ENCODE peak calls at places on chromosomes 11 and 22, in eight cellular contexts. P is pancreas; K is brain microvascular endothelial cell; U is left ventricle myocardium inferior; D is CD8-positive, alpha-beta T cell; B is OCI-LY7; L is AG04450; X is GM12865. Y is an unnamed sample.

GRCh38 chr11:86905252-86905651 is 49.9 kb downstream of the FZD4 start:
- DNase-seq in B (no peak), P (no peak), U (no peak), L (no peak), D (no peak), K (no peak), X (no peak), Y (no peak)

GRCh38 chr22:27438271-27438980 is 363.1 kb downstream of the MN1 start:
- DNase-seq in X (no peak), U (no peak), B (no peak), P (peak), D (no peak), L (no peak), K (no peak), Y (no peak)

GRCh38 chr11:33257897-33258630 is 883 bp downstream of the HIPK3 start:
- DNase-seq in D (peak), X (peak), L (peak), P (peak), K (peak), B (peak), U (peak), Y (peak)

GRCh38 chr22:48456449-48456848 is 1371.2 kb downstream of the BRD1 start:
- DNase-seq in B (no peak), U (no peak), L (no peak), K (no peak), X (no peak), D (no peak), P (no peak), Y (no peak)

GRCh38 chr11:44727373-44728084 is 767 bp downstream of the TSPAN18 start:
- DNase-seq in B (peak), U (peak), K (peak), P (peak), X (peak), D (peak), L (peak), Y (peak)

GRCh38 chr11:68763926-68764657 is 12.8 kb upstream of the TESMIN start:
- DNase-seq in K (no peak), P (no peak), U (no peak), L (no peak), X (no peak), B (no peak), D (no peak), Y (no peak)

GRCh38 chr11:3000032-3000961 is 8.2 kb upstream of the NAP1L4 start:
- DNase-seq in X (no peak), L (peak), K (peak), B (no peak), U (peak), D (no peak), P (peak), Y (no peak)

GRCh38 chr11:62775646-62776045 is 4.5 kb downstream of the TAF6L start:
- DNase-seq in B (no peak), K (no peak), P (no peak), U (no peak), D (no peak), L (no peak), X (no peak), Y (no peak)

GRCh38 chr22:18022851-18023250 is 1.5 kb downstream of the MICAL3 start:
- DNase-seq in D (no peak), L (no peak), B (no peak), K (no peak), U (no peak), X (no peak), P (no peak), Y (no peak)

GRCh38 chr11:48063424-48063978 is 83.1 kb downstream of the PTPRJ start:
- DNase-seq in B (no peak), P (no peak), X (no peak), D (no peak), U (no peak), K (peak), L (peak), Y (no peak)

GRCh38 chr22:46346680-46347405 is 11.3 kb downstream of the TRMU start:
- DNase-seq in L (no peak), X (no peak), P (peak), B (no peak), K (no peak), D (no peak), U (peak), Y (no peak)

GRCh38 chr22:42857845-42858481 is 890 bp upstream of the ARFGAP3 start:
- DNase-seq in U (no peak), P (peak), L (no peak), D (no peak), X (no peak), B (no peak), K (no peak), Y (no peak)

GRCh38 chr11:127609025-127609788 is 608.6 kb upstream of the KIRREL3 start:
- DNase-seq in X (no peak), U (no peak), K (no peak), B (no peak), L (no peak), D (no peak), P (no peak), Y (no peak)

GRCh38 chr11:114133548-114134329 is 74.2 kb downstream of the ZBTB16 start:
- DNase-seq in D (no peak), K (no peak), P (no peak), L (no peak), X (no peak), U (no peak), B (no peak), Y (no peak)

GRCh38 chr11:58780578-58780977 is 48.8 kb upstream of the GLYAT start:
- DNase-seq in K (no peak), L (no peak), U (no peak), B (no peak), D (no peak), X (no peak), P (no peak), Y (no peak)

GRCh38 chr22:46737105-46737975 is 712 bp downstream of the CERK start:
- DNase-seq in K (no peak), P (peak), X (peak), L (no peak), U (peak), D (peak), B (peak), Y (peak)

GRCh38 chr22:48760481-48761238 is 1067.0 kb downstream of the BRD1 start:
- DNase-seq in D (peak), B (no peak), X (no peak), P (no peak), U (no peak), K (no peak), L (no peak), Y (no peak)

GRCh38 chr11:8281266-8281665 is 17.6 kb upstream of the LMO1 start:
- DNase-seq in K (no peak), D (no peak), B (no peak), P (no peak), X (no peak), L (no peak), U (no peak), Y (peak)

GRCh38 chr11:57434640-57435546 is 8.0 kb upstream of the SLC43A3 start:
- DNase-seq in D (no peak), K (peak), X (no peak), L (peak), P (no peak), U (no peak), B (no peak), Y (no peak)

GRCh38 chr11:96105197-96105895 is 181.4 kb upstream of the MTMR2 start:
- DNase-seq in D (no peak), B (no peak), P (no peak), X (no peak), U (no peak), L (no peak), K (no peak), Y (no peak)

GRCh38 chr11:85643255-85643654 is 4.5 kb upstream of the TMEM126A start:
- DNase-seq in U (peak), D (no peak), K (no peak), P (no peak), X (no peak), B (no peak), L (no peak), Y (no peak)

GRCh38 chr11:2420502-2421225 is 20.1 kb downstream of the TSSC4 start:
- DNase-seq in L (peak), D (peak), B (peak), X (peak), U (peak), K (peak), P (peak), Y (peak)

GRCh38 chr22:42929838-42930155 is 72.7 kb upstream of the ARFGAP3 start:
- DNase-seq in X (no peak), U (no peak), D (no peak), L (no peak), B (no peak), K (no peak), P (peak), Y (no peak)

GRCh38 chr22:23088199-23088604 is 17.9 kb downstream of the GNAZ start:
- DNase-seq in D (no peak), K (no peak), U (no peak), L (no peak), B (no peak), P (no peak), X (no peak), Y (no peak)

GRCh38 chr11:64244107-64244506 is 2.6 kb downstream of the PPP1R14B start:
- DNase-seq in U (no peak), L (no peak), P (no peak), X (no peak), D (no peak), B (no peak), K (no peak), Y (no peak)

GRCh38 chr11:129287920-129288319 is 87.7 kb upstream of the BARX2 start:
- DNase-seq in B (no peak), D (no peak), K (no peak), L (no peak), U (no peak), X (no peak), P (no peak), Y (no peak)

GRCh38 chr11:101860694-101861371 is 54.0 kb upstream of the CEP126 start:
- DNase-seq in U (no peak), B (peak), L (no peak), K (peak), X (peak), D (peak), P (peak), Y (no peak)

GRCh38 chr11:122165972-122166371 is 50.0 kb upstream of the BLID start:
- DNase-seq in P (no peak), L (no peak), B (no peak), K (no peak), X (peak), D (no peak), U (no peak), Y (no peak)

DNA sequence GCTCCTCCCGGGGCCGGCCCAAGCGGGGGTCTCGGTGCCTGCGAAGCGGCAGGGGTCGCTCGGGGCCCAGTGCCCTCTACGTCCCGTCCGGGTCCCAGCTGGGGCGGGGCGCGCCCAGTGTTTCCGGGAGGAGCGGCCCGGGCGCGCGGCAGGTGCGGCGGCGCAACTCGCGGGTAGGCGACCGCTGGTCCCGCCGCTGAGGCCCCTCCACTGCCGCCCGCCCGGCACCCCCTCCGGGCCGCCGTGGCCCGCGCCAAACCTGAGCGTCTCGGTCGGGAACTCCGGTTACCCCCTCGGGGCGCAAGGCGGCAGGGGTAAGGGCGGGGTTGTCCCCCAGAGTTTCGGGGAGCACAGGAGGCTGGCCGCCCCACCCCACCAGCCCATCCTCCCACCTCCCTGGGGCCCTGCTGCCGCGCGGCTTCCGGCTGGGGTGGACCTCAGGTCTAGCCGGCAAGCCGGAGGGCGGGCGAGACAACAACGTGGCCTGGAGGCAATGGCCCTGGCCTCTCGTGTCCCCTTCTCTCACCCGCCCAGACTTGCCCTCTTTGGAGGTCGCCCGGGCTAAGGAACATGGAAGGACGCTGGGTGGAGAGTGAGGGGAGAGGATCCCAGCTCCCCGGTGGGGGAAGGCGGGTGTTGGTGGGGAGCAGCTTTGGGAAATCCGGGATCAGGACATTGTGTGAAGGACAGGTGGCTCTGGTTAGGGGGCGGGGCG is 416 bp upstream of the CRACR2B start:
- DNase-seq in L (no peak), K (no peak), B (peak), U (no peak), D (no peak), X (peak), P (peak), Y (peak)
- H3K4me3 ChIP-seq in L (peak), K (no peak), B (peak), U (peak), D (peak), X (peak), P (peak), Y (peak)

DNA sequence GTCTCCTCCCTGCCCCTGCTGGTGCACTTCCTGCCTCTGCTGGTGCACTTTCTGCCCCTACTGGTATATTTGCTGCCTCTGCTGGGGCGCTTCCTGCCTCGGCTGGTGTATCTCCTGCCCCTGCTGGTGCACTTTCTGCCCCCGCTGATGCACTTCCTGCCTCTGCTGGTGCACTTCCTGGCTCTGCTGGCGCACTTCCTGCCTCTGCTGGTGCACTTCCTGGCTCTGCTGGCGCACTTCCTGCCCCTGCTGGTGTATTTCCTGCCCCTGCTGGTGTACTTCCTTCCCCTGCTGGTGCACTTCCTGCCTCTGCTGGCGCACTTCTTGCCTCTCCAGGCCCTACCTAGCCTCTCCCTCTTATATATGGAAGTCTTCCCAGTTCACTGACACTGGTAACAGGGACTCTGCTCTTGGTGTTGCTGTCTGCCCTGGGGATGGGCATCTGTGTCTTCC is 10.1 kb downstream of the MTFP1 start:
- DNase-seq in U (no peak), B (peak), D (peak), X (peak), L (no peak), K (no peak), P (no peak), Y (peak)
- TF ChIP-seq CTCF in U (no peak), B (peak), D (peak), X (no peak), L (no peak), K (no peak), P (no peak), Y (peak)

DNA sequence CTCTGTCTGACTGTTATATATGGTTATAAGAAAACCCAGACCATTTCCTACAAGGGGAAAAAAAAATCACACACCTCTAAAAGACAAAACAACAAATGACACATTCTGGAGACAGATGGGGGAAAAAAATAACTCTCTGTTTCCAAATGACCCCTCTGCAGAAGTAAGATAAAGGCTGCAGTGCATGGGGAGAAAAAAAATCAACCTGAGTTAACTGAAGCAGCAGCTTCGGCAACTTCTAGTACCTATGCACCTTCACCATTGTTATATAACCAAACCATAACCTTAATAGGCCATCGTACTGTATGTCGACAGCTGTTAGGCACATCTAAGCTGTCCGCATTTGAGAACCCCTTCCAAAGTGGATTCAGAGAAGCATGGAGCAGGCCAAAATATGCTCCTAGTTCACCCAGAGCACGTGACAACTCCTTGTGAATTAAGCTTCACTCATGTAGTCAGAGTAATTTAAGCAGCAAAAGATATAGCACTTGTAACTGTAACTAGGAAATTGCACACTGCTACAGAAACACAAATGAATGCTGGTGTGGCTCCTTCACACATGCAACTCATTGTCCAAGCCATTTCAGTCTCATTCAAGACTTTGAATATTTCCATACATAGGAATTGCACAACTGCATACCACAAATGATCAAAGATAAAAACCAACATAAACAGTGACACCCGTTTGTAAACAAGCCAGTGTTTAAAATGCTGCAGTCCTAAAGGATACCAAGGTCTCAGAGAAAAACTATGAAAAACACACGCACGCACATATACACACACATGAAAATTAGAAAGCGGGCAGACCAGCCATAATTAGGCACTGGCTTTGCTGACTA is 2.7 kb downstream of the SIK3 start:
- DNase-seq in D (no peak), X (peak), U (no peak), L (no peak), K (no peak), P (no peak), B (no peak), Y (no peak)
- H3K4me3 ChIP-seq in D (peak), X (peak), U (peak), L (peak), K (no peak), P (no peak), B (peak), Y (peak)

GRCh38 chr11:67576742-67577475 is 6.7 kb upstream of the GSTP1 start:
- DNase-seq in L (no peak), P (no peak), B (peak), X (peak), K (no peak), U (no peak), D (no peak), Y (no peak)
- TF ChIP-seq CTCF in L (no peak), P (no peak), B (peak), X (peak), K (peak), U (no peak), D (no peak), Y (no peak)